ENCODE peak calls at places on chromosomes 13 and 19, in seven cellular contexts. C is BE2C, F is esophagus squamous epithelium, O is testis, Q is neural progenitor cell, M is GM20000, B is nephron progenitor cell. V is an unnamed sample.

GRCh38 chr13:48976677-48977625 is 1.2 kb downstream of the FNDC3A start:
- DNase-seq in C (no peak), F (peak; percentile 33), O (peak; percentile 75), Q (no peak), M (no peak), B (no peak), V (no peak)

GRCh38 chr19:48615145-48616040 is 517 bp upstream of the FAM83E start:
- DNase-seq in C (no peak), F (no peak), O (no peak), Q (no peak), M (no peak), B (no peak), V (no peak)

GRCh38 chr13:48749699-48750473 is 96.2 kb downstream of the CYSLTR2 start:
- DNase-seq in C (peak; percentile 75), F (peak; percentile 32), O (peak; percentile 44), Q (peak; percentile 62), M (peak; percentile 63), B (peak; percentile 68), V (no peak)

GRCh38 chr19:6228523-6229215 is 51.1 kb downstream of the MLLT1 start:
- DNase-seq in C (peak; percentile 8), F (no peak), O (no peak), Q (peak; percentile 63), M (no peak), B (no peak), V (no peak)

GRCh38 chr19:1026189-1027019 is at the start of gene CNN2:
- DNase-seq in C (peak; percentile 77), F (no peak), O (peak; percentile 82), Q (peak; percentile 94), M (peak; percentile 90), B (peak; percentile 88), V (peak; percentile 82)

GRCh38 chr19:32651729-32652140 is 23.2 kb downstream of the ANKRD27 start:
- DNase-seq in C (peak; percentile 33), F (no peak), O (no peak), Q (peak; percentile 81), M (no peak), B (peak; percentile 58), V (no peak)

GRCh38 chr19:38769635-38770211 is 3.6 kb downstream of the LGALS7 start:
- DNase-seq in C (peak; percentile 65), F (peak; percentile 76), O (peak; percentile 92), Q (peak; percentile 70), M (peak; percentile 93), B (peak; percentile 87), V (peak; percentile 69)

GRCh38 chr19:48806818-48807589 is 3.8 kb downstream of the BCAT2 start:
- DNase-seq in C (peak; percentile 66), F (no peak), O (peak; percentile 75), Q (peak; percentile 42), M (no peak), B (peak; percentile 59), V (no peak)

GRCh38 chr19:2957160-2957559 is 12.4 kb upstream of the ZNF77 start:
- DNase-seq in C (no peak), F (no peak), O (no peak), Q (no peak), M (no peak), B (no peak), V (no peak)

GRCh38 chr19:970695-971094 is 13.4 kb upstream of the WDR18 start:
- DNase-seq in C (peak; percentile 20), F (no peak), O (no peak), Q (no peak), M (no peak), B (no peak), V (no peak)

GRCh38 chr13:39148513-39148961 is 110.3 kb downstream of the NHLRC3 start:
- DNase-seq in C (no peak), F (no peak), O (no peak), Q (peak; percentile 25), M (no peak), B (no peak), V (no peak)

GRCh38 chr19:11363881-11364280 is 8.6 kb downstream of the PLPPR2 start:
- DNase-seq in C (no peak), F (no peak), O (no peak), Q (no peak), M (no peak), B (no peak), V (no peak)

GRCh38 chr13:47279956-47280355 is 383.1 kb upstream of the HTR2A start:
- DNase-seq in C (no peak), F (no peak), O (no peak), Q (no peak), M (no peak), B (no peak), V (no peak)

GRCh38 chr13:110454956-110455355 is 106.6 kb downstream of the RAB20 start:
- DNase-seq in C (no peak), F (no peak), O (no peak), Q (no peak), M (no peak), B (no peak), V (no peak)

GRCh38 chr13:71661921-71662320 is 205.1 kb downstream of the DACH1 start:
- DNase-seq in C (no peak), F (no peak), O (no peak), Q (no peak), M (no peak), B (no peak), V (no peak)

GRCh38 chr19:35766571-35767104 is 8.7 kb downstream of the PROSER3 start:
- DNase-seq in C (no peak), F (no peak), O (no peak), Q (no peak), M (no peak), B (no peak), V (no peak)

GRCh38 chr19:18274303-18274775 is at the start of gene IQCN:
- DNase-seq in C (no peak), F (no peak), O (no peak), Q (no peak), M (no peak), B (no peak), V (no peak)

GRCh38 chr19:35619290-35619923 is 6.9 kb downstream of the HAUS5 start:
- DNase-seq in C (no peak), F (no peak), O (no peak), Q (no peak), M (no peak), B (no peak), V (no peak)

GRCh38 chr19:42290523-42291436 is 11.2 kb upstream of the PRR19 start:
- DNase-seq in C (peak; percentile 91), F (no peak), O (no peak), Q (peak; percentile 43), M (peak; percentile 66), B (peak; percentile 64), V (no peak)

GRCh38 chr19:1182727-1183126 is 8.7 kb upstream of the SBNO2 start:
- DNase-seq in C (no peak), F (no peak), O (no peak), Q (no peak), M (no peak), B (no peak), V (no peak)

GRCh38 chr19:29761575-29762225 is 46.6 kb upstream of the C19orf12 start:
- DNase-seq in C (no peak), F (no peak), O (no peak), Q (no peak), M (no peak), B (no peak), V (no peak)

GRCh38 chr19:48961051-48961649 is 4.0 kb upstream of the FTL start:
- DNase-seq in C (no peak), F (no peak), O (no peak), Q (no peak), M (no peak), B (no peak), V (no peak)

GRCh38 chr13:105159794-105160193 is 1375.7 kb downstream of the EFNB2 start:
- DNase-seq in C (no peak), F (no peak), O (no peak), Q (no peak), M (no peak), B (no peak), V (no peak)

GRCh38 chr13:26062853-26063444 is 11.1 kb upstream of the SHISA2 start:
- DNase-seq in C (peak; percentile 27), F (no peak), O (peak; percentile 62), Q (peak; percentile 73), M (peak; percentile 38), B (peak; percentile 30), V (peak; percentile 43)

GRCh38 chr13:111262715-111263114 is 57.7 kb upstream of the TEX29 start:
- DNase-seq in C (no peak), F (no peak), O (no peak), Q (no peak), M (no peak), B (no peak), V (no peak)

GRCh38 chr13:29593605-29594297 is 1.7 kb downstream of the SLC7A1 start:
- DNase-seq in C (no peak), F (no peak), O (no peak), Q (no peak), M (no peak), B (no peak), V (no peak)

GRCh38 chr13:29591310-29591709 is 4.2 kb downstream of the SLC7A1 start:
- DNase-seq in C (no peak), F (no peak), O (no peak), Q (no peak), M (no peak), B (no peak), V (no peak)

GRCh38 chr13:29587645-29588044 is 7.8 kb downstream of the SLC7A1 start:
- DNase-seq in C (no peak), F (no peak), O (peak; percentile 80), Q (no peak), M (no peak), B (no peak), V (no peak)

GRCh38 chr13:29589234-29589633 is 6.3 kb downstream of the SLC7A1 start:
- DNase-seq in C (no peak), F (no peak), O (peak; percentile 31), Q (peak; percentile 53), M (no peak), B (peak; percentile 44), V (no peak)

GRCh38 chr13:29589967-29590366 is 5.5 kb downstream of the SLC7A1 start:
- DNase-seq in C (peak; percentile 51), F (no peak), O (no peak), Q (peak; percentile 58), M (no peak), B (no peak), V (no peak)
- TF ChIP-seq CTCF in C (peak; percentile 48), F (no peak), O (no peak), Q (peak; percentile 50), M (no peak), B (no peak), V (no peak)

GRCh38 chr19:40549007-40549708 is 27.5 kb upstream of the SHKBP1 start:
- DNase-seq in C (peak; percentile 95), F (no peak), O (peak; percentile 72), Q (peak; percentile 96), M (peak; percentile 89), B (peak; percentile 92), V (peak; percentile 42)
- TF ChIP-seq CTCF in C (peak; percentile 48), F (peak; percentile 20), O (no peak), Q (peak; percentile 70), M (peak; percentile 54), B (peak; percentile 42), V (peak; percentile 53)

GRCh38 chr13:33126909-33127607 is 110.8 kb downstream of the KL start:
- DNase-seq in C (no peak), F (no peak), O (no peak), Q (no peak), M (no peak), B (no peak), V (no peak)
- TF ChIP-seq CTCF in C (no peak), F (no peak), O (peak; percentile 1), Q (no peak), M (no peak), B (no peak), V (no peak)

DNA sequence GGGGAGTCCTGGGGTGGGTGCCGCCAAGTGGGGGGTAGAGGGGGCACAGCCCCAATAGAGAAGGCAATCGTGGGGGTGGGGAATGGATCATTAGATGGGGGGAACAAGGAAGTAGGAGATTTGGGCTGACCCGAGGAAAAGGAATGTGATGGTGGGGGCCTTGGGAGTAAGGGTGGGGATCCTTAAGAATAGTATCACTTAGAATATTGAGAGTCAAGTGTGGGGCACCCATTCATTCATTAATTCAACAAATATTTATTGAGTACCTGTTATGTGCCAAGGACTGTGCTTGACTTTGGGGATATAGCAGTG is 641 bp downstream of the PPP5C start:
- DNase-seq in C (no peak), F (no peak), O (no peak), Q (no peak), M (no peak), B (no peak), V (no peak)
- TF ChIP-seq CTCF in C (no peak), F (no peak), O (no peak), Q (no peak), M (no peak), B (no peak), V (no peak)